ENCODE peak calls at places on chromosomes 11 and 22, in four cellular contexts. N, R, I and C are unnamed samples.

GRCh38 chr11:78914503-78914902 is 339.8 kb upstream of the NARS2 start:
- DNase-seq in N (no peak), R (no peak), I (no peak), C (no peak)

GRCh38 chr22:46796566-46797195 is 34.2 kb downstream of the TBC1D22A start:
- DNase-seq in N (no peak), R (no peak), I (no peak), C (no peak)

GRCh38 chr11:116563028-116563712 is 209.6 kb downstream of the BUD13 start:
- DNase-seq in N (no peak), R (no peak), I (no peak), C (peak; percentile 60)

GRCh38 chr22:37328017-37328416 is 45.7 kb downstream of the CYTH4 start:
- DNase-seq in N (no peak), R (no peak), I (no peak), C (no peak)

GRCh38 chr11:11876458-11876857 is 34.7 kb downstream of the USP47 start:
- DNase-seq in N (peak; percentile 50), R (no peak), I (no peak), C (no peak)

GRCh38 chr11:122721964-122722266 is 66.4 kb downstream of the UBASH3B start:
- DNase-seq in N (no peak), R (no peak), I (no peak), C (no peak)

GRCh38 chr22:30872282-30873041 is 96.1 kb downstream of the MORC2 start:
- DNase-seq in N (no peak), R (no peak), I (no peak), C (no peak)

GRCh38 chr22:26674211-26675190 is 17.1 kb downstream of the MIAT start:
- DNase-seq in N (no peak), R (no peak), I (no peak), C (no peak)

GRCh38 chr22:38718414-38718813 is 12.7 kb downstream of the GTPBP1 start:
- DNase-seq in N (no peak), R (no peak), I (no peak), C (no peak)

GRCh38 chr11:116471608-116472007 is 301.2 kb downstream of the BUD13 start:
- DNase-seq in N (no peak), R (no peak), I (no peak), C (no peak)

GRCh38 chr11:62108017-62108750 is 15.6 kb upstream of the INCENP start:
- DNase-seq in N (peak; percentile 53), R (peak; percentile 7), I (no peak), C (peak; percentile 59)

GRCh38 chr11:82733444-82734119 is at the start of gene FAM181B:
- DNase-seq in N (peak; percentile 87), R (no peak), I (no peak), C (peak; percentile 65)

GRCh38 chr11:1574256-1575242 is 2.5 kb upstream of the DUSP8 start:
- DNase-seq in N (peak; percentile 63), R (no peak), I (no peak), C (peak; percentile 82)

GRCh38 chr11:95134491-95134890 is 44.8 kb downstream of the ENDOD1 start:
- DNase-seq in N (no peak), R (no peak), I (no peak), C (peak; percentile 79)

GRCh38 chr22:20579273-20580120 is 72.1 kb downstream of the MED15 start:
- DNase-seq in N (no peak), R (no peak), I (no peak), C (no peak)

GRCh38 chr22:26812731-26813130 is 155.3 kb downstream of the MIAT start:
- DNase-seq in N (no peak), R (no peak), I (no peak), C (no peak)

GRCh38 chr22:37316875-37317371 is 34.6 kb downstream of the CYTH4 start:
- DNase-seq in N (peak; percentile 86), R (peak; percentile 60), I (no peak), C (peak; percentile 82)

GRCh38 chr11:31995525-31996123 is 95.2 kb upstream of the RCN1 start:
- DNase-seq in N (no peak), R (no peak), I (no peak), C (no peak)

GRCh38 chr22:50209893-50210292 is 9.1 kb downstream of the SELENOO start:
- DNase-seq in N (no peak), R (peak; percentile 48), I (peak; percentile 24), C (peak; percentile 78)

GRCh38 chr22:34801221-34801620 is 264.7 kb upstream of the ISX start:
- DNase-seq in N (no peak), R (no peak), I (no peak), C (no peak)

GRCh38 chr11:3184732-3185347 is 19.7 kb upstream of the OSBPL5 start:
- DNase-seq in N (no peak), R (no peak), I (no peak), C (no peak)

GRCh38 chr22:43897751-43898261 is 6.0 kb upstream of the PNPLA5 start:
- DNase-seq in N (no peak), R (no peak), I (no peak), C (no peak)

GRCh38 chr22:22770881-22771280 is 116.7 kb upstream of the IGLL5 start:
- DNase-seq in N (no peak), R (no peak), I (no peak), C (no peak)

GRCh38 chr11:129814244-129814992 is 1.2 kb upstream of the TMEM45B start:
- DNase-seq in N (no peak), R (no peak), I (no peak), C (peak; percentile 88)